ENCODE peak calls at places on chromosomes 12 and 14, in seven cellular contexts. One of them, this sample, is unnamed.

GRCh38 chr12:47360771-47361388 is 281.1 kb upstream of the AMIGO2 start:
- DNase-seq in D341Med: no peak
- DNase-seq in NB4: peak; percentile 63
- DNase-seq in mesothelial cell of epicardium: no peak
- DNase-seq in NCI-H146: no peak
- DNase-seq in NCI-H1092 treated with DMSO at 0.1 percent for 48 hours: no peak
- DNase-seq in Peyer's patch: peak; percentile 62
- DNase-seq in this sample: no peak

GRCh38 chr12:73226585-73226984 is 954.4 kb downstream of the TRHDE start:
- DNase-seq in NCI-H146: no peak
- DNase-seq in NB4: no peak
- DNase-seq in mesothelial cell of epicardium: no peak
- DNase-seq in NCI-H1092 treated with DMSO at 0.1 percent for 48 hours: no peak
- DNase-seq in D341Med: no peak
- DNase-seq in Peyer's patch: no peak
- DNase-seq in this sample: no peak

GRCh38 chr12:113846275-113846674 is 119.8 kb downstream of the RBM19 start:
- DNase-seq in D341Med: no peak
- DNase-seq in NCI-H1092 treated with DMSO at 0.1 percent for 48 hours: no peak
- DNase-seq in NB4: peak; percentile 19
- DNase-seq in mesothelial cell of epicardium: no peak
- DNase-seq in NCI-H146: no peak
- DNase-seq in Peyer's patch: no peak
- DNase-seq in this sample: no peak

GRCh38 chr14:91331761-91332447 is 85.7 kb downstream of the CCDC88C start:
- DNase-seq in NCI-H1092 treated with DMSO at 0.1 percent for 48 hours: no peak
- DNase-seq in mesothelial cell of epicardium: no peak
- DNase-seq in D341Med: no peak
- DNase-seq in NCI-H146: no peak
- DNase-seq in NB4: peak; percentile 45
- DNase-seq in Peyer's patch: no peak
- DNase-seq in this sample: no peak

GRCh38 chr12:89494411-89495231 is 30.0 kb downstream of the GALNT4 start:
- DNase-seq in D341Med: no peak
- DNase-seq in Peyer's patch: no peak
- DNase-seq in NCI-H1092 treated with DMSO at 0.1 percent for 48 hours: no peak
- DNase-seq in NCI-H146: no peak
- DNase-seq in NB4: no peak
- DNase-seq in mesothelial cell of epicardium: no peak
- DNase-seq in this sample: no peak

GRCh38 chr14:74424606-74425005 is 1.4 kb downstream of the SYNDIG1L start:
- DNase-seq in Peyer's patch: no peak
- DNase-seq in NB4: no peak
- DNase-seq in D341Med: no peak
- DNase-seq in NCI-H1092 treated with DMSO at 0.1 percent for 48 hours: no peak
- DNase-seq in NCI-H146: no peak
- DNase-seq in mesothelial cell of epicardium: no peak
- DNase-seq in this sample: no peak

GRCh38 chr12:92488735-92489134 is 214.1 kb upstream of the PLEKHG7 start:
- DNase-seq in D341Med: no peak
- DNase-seq in mesothelial cell of epicardium: no peak
- DNase-seq in NCI-H1092 treated with DMSO at 0.1 percent for 48 hours: no peak
- DNase-seq in Peyer's patch: no peak
- DNase-seq in NCI-H146: no peak
- DNase-seq in NB4: peak; percentile 50
- DNase-seq in this sample: no peak

GRCh38 chr12:75323663-75324062 is 6.5 kb downstream of the CAPS2 start:
- DNase-seq in NB4: no peak
- DNase-seq in Peyer's patch: no peak
- DNase-seq in D341Med: no peak
- DNase-seq in NCI-H1092 treated with DMSO at 0.1 percent for 48 hours: no peak
- DNase-seq in mesothelial cell of epicardium: no peak
- DNase-seq in NCI-H146: no peak
- DNase-seq in this sample: no peak

GRCh38 chr12:66647034-66647691 is 31.7 kb downstream of the GRIP1 start:
- DNase-seq in Peyer's patch: no peak
- DNase-seq in NCI-H1092 treated with DMSO at 0.1 percent for 48 hours: no peak
- DNase-seq in NB4: no peak
- DNase-seq in D341Med: no peak
- DNase-seq in mesothelial cell of epicardium: no peak
- DNase-seq in NCI-H146: no peak
- DNase-seq in this sample: no peak

GRCh38 chr12:85016423-85016822 is 19.7 kb downstream of the TSPAN19 start:
- DNase-seq in NCI-H1092 treated with DMSO at 0.1 percent for 48 hours: no peak
- DNase-seq in D341Med: no peak
- DNase-seq in Peyer's patch: no peak
- DNase-seq in NB4: peak; percentile 90
- DNase-seq in NCI-H146: no peak
- DNase-seq in mesothelial cell of epicardium: no peak
- DNase-seq in this sample: no peak

GRCh38 chr14:32481707-32482106 is 152.6 kb downstream of the AKAP6 start:
- DNase-seq in NCI-H146: no peak
- DNase-seq in NB4: no peak
- DNase-seq in D341Med: no peak
- DNase-seq in Peyer's patch: no peak
- DNase-seq in NCI-H1092 treated with DMSO at 0.1 percent for 48 hours: no peak
- DNase-seq in mesothelial cell of epicardium: no peak
- DNase-seq in this sample: no peak

GRCh38 chr12:25960176-25960575 is 1.7 kb downstream of the RASSF8 start:
- DNase-seq in Peyer's patch: no peak
- DNase-seq in NCI-H1092 treated with DMSO at 0.1 percent for 48 hours: no peak
- DNase-seq in mesothelial cell of epicardium: no peak
- DNase-seq in NCI-H146: no peak
- DNase-seq in D341Med: peak; percentile 61
- DNase-seq in NB4: peak; percentile 82
- DNase-seq in this sample: no peak

GRCh38 chr12:53123578-53124351 is 20.5 kb downstream of the SOAT2 start:
- DNase-seq in NCI-H146: no peak
- DNase-seq in Peyer's patch: no peak
- DNase-seq in D341Med: no peak
- DNase-seq in NCI-H1092 treated with DMSO at 0.1 percent for 48 hours: no peak
- DNase-seq in NB4: no peak
- DNase-seq in mesothelial cell of epicardium: no peak
- DNase-seq in this sample: no peak

GRCh38 chr12:44780221-44780770 is 95.8 kb downstream of the NELL2 start:
- DNase-seq in NB4: no peak
- DNase-seq in NCI-H1092 treated with DMSO at 0.1 percent for 48 hours: no peak
- DNase-seq in NCI-H146: no peak
- DNase-seq in Peyer's patch: no peak
- DNase-seq in D341Med: no peak
- DNase-seq in mesothelial cell of epicardium: no peak
- DNase-seq in this sample: no peak

GRCh38 chr12:82314406-82314892 is 43.7 kb downstream of the CCDC59 start:
- DNase-seq in NCI-H146: no peak
- DNase-seq in D341Med: no peak
- DNase-seq in mesothelial cell of epicardium: no peak
- DNase-seq in NCI-H1092 treated with DMSO at 0.1 percent for 48 hours: no peak
- DNase-seq in NB4: no peak
- DNase-seq in Peyer's patch: no peak
- DNase-seq in this sample: peak; percentile 48

GRCh38 chr14:93959239-93960107 is 16.9 kb downstream of the ASB2 start:
- DNase-seq in mesothelial cell of epicardium: peak; percentile 63
- DNase-seq in NCI-H146: no peak
- DNase-seq in NCI-H1092 treated with DMSO at 0.1 percent for 48 hours: no peak
- DNase-seq in NB4: peak; percentile 93
- DNase-seq in D341Med: no peak
- DNase-seq in Peyer's patch: peak; percentile 94
- DNase-seq in this sample: no peak

GRCh38 chr12:47348206-47348605 is 268.4 kb upstream of the AMIGO2 start:
- DNase-seq in NCI-H146: no peak
- DNase-seq in mesothelial cell of epicardium: no peak
- DNase-seq in NCI-H1092 treated with DMSO at 0.1 percent for 48 hours: no peak
- DNase-seq in NB4: no peak
- DNase-seq in D341Med: no peak
- DNase-seq in Peyer's patch: no peak
- DNase-seq in this sample: no peak

GRCh38 chr12:53694746-53695145 is 18.9 kb upstream of the ATP5MC2 start:
- DNase-seq in NB4: no peak
- DNase-seq in Peyer's patch: no peak
- DNase-seq in NCI-H146: no peak
- DNase-seq in D341Med: no peak
- DNase-seq in mesothelial cell of epicardium: no peak
- DNase-seq in NCI-H1092 treated with DMSO at 0.1 percent for 48 hours: no peak
- DNase-seq in this sample: no peak

GRCh38 chr14:99133563-99134332 is 138.2 kb downstream of the BCL11B start:
- DNase-seq in NCI-H1092 treated with DMSO at 0.1 percent for 48 hours: no peak
- DNase-seq in mesothelial cell of epicardium: peak; percentile 56
- DNase-seq in Peyer's patch: peak; percentile 32
- DNase-seq in NCI-H146: no peak
- DNase-seq in NB4: no peak
- DNase-seq in D341Med: no peak
- DNase-seq in this sample: no peak

This sample was measured in progenitor cell of endocrine pancreas.